ENCODE peak calls at places on chromosomes 7 and 10, in five cellular contexts. E is left ventricle myocardium inferior, Y is tibial nerve, F is left lung, Z is ovary. W is an unnamed sample.

GRCh38 chr10:8615118-8615517 is 560.6 kb downstream of the GATA3 start:
- DNase-seq in E (no peak), Y (no peak), F (no peak), Z (no peak), W (no peak)

GRCh38 chr7:45646996-45647411 is 72.8 kb downstream of the ADCY1 start:
- DNase-seq in Z (no peak), E (no peak), Y (no peak), F (no peak), W (no peak)

GRCh38 chr10:94080108-94080507 is 86.4 kb downstream of the PLCE1 start:
- DNase-seq in Y (no peak), E (no peak), F (no peak), Z (no peak), W (no peak)

GRCh38 chr7:35825984-35826383 is 25.1 kb downstream of the SEPTIN7 start:
- DNase-seq in Y (no peak), E (no peak), F (no peak), Z (no peak), W (no peak)

GRCh38 chr10:61157182-61157581 is 213.2 kb upstream of the RHOBTB1 start:
- DNase-seq in F (no peak), Z (no peak), Y (no peak), E (no peak), W (no peak)

GRCh38 chr7:77667459-77668090 is 28.7 kb upstream of the RSBN1L start:
- DNase-seq in Y (no peak), E (no peak), Z (no peak), F (no peak), W (no peak)

GRCh38 chr7:36795451-36796021 is 71.2 kb upstream of the AOAH start:
- DNase-seq in E (no peak), F (no peak), Z (no peak), Y (no peak), W (no peak)

GRCh38 chr10:114571316-114571999 is 86.6 kb downstream of the ABLIM1 start:
- DNase-seq in E (no peak), Z (no peak), F (no peak), Y (no peak), W (no peak)

GRCh38 chr10:71081912-71082311 is 130.5 kb upstream of the UNC5B start:
- DNase-seq in E (no peak), Y (no peak), F (no peak), Z (no peak), W (no peak)

GRCh38 chr7:94394399-94395140 is at the start of gene COL1A2:
- DNase-seq in Y (peak; percentile 66), E (peak; percentile 81), F (peak; percentile 84), Z (peak; percentile 83), W (peak; percentile 57)

GRCh38 chr7:13702261-13702660 is 287.2 kb downstream of the ETV1 start:
- DNase-seq in F (no peak), E (no peak), Z (no peak), Y (no peak), W (no peak)

GRCh38 chr7:66826649-66827048 is 86.1 kb downstream of the RABGEF1 start:
- DNase-seq in E (no peak), F (no peak), Z (no peak), Y (no peak), W (no peak)

GRCh38 chr10:93566435-93567276 is at the start of gene FFAR4:
- DNase-seq in Y (no peak), F (peak; percentile 61), E (peak; percentile 45), Z (no peak), W (peak; percentile 59)

GRCh38 chr10:44968101-44968886 is 8.7 kb downstream of the RASSF4 start:
- DNase-seq in Z (peak; percentile 45), F (peak; percentile 80), E (no peak), Y (no peak), W (no peak)

GRCh38 chr10:49300140-49300974 is 1.4 kb downstream of the C10orf71 start:
- DNase-seq in F (no peak), Z (no peak), Y (no peak), E (peak; percentile 66), W (no peak)

GRCh38 chr7:106119719-106120118 is 7.6 kb upstream of the SYPL1 start:
- DNase-seq in E (no peak), Z (no peak), Y (no peak), F (no peak), W (no peak)

GRCh38 chr10:50312464-50313437 is 61.4 kb upstream of the ASAH2 start:
- DNase-seq in E (no peak), F (no peak), Z (no peak), Y (no peak), W (no peak)

GRCh38 chr7:130420943-130421578 is 19.8 kb downstream of the CEP41 start:
- DNase-seq in Z (no peak), F (no peak), Y (no peak), E (no peak), W (no peak)
- H3K27ac ChIP-seq in Z (no peak overlapping the region), F (peak overlapping the region; percentile 33), Y (no peak overlapping the region), E (no peak overlapping the region), W (no peak overlapping the region)

GRCh38 chr10:84076047-84076388 is 63.3 kb upstream of the GHITM start:
- DNase-seq in E (no peak), Y (no peak), F (no peak), Z (peak; percentile 17), W (no peak)

GRCh38 chr10:84077728-84078127 is 61.6 kb upstream of the GHITM start:
- DNase-seq in Z (no peak), E (no peak), F (no peak), Y (no peak), W (no peak)

GRCh38 chr10:84078771-84079170 is 60.5 kb upstream of the GHITM start:
- DNase-seq in Z (no peak), F (no peak), E (no peak), Y (no peak), W (no peak)

GRCh38 chr10:84075226-84076046 is 63.9 kb upstream of the GHITM start:
- DNase-seq in E (no peak), Y (no peak), F (no peak), Z (no peak), W (no peak)

DNA sequence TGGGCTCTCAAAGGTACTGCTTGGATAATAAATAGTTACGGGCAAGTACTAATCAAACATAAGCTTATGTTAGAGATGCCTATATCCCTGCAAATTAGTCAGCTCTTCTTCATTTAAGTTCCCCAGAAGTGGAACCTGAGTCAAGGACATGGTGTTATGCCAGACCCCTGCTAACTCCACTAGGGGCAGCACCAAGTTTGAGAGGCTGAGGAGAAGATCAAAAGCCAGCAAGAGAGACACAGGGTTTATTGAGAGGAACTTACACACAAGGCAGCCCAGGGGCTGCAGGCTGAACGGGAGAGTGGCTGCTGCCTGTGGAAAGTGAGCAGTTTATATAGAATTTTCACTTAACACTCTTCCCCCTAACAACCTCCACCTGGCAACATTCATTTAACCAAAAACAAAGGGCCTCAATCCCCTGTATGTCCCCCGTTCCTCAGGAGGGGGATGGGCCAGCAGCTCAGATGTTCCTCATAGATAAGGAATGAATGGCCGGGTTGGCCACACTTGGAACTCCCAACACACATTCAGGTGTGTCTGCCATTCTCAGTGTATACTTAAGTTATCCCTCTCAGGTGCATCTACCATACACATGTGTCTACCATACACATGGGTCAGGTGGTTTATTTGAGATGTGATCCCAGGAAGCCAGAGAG is 62.6 kb upstream of the GHITM start:
- DNase-seq in Z (no peak), Y (no peak), F (no peak), E (no peak), W (no peak)
- TF ChIP-seq CTCF in Z (no peak), Y (no peak), F (no peak), E (peak; percentile 26), W (no peak)

DNA sequence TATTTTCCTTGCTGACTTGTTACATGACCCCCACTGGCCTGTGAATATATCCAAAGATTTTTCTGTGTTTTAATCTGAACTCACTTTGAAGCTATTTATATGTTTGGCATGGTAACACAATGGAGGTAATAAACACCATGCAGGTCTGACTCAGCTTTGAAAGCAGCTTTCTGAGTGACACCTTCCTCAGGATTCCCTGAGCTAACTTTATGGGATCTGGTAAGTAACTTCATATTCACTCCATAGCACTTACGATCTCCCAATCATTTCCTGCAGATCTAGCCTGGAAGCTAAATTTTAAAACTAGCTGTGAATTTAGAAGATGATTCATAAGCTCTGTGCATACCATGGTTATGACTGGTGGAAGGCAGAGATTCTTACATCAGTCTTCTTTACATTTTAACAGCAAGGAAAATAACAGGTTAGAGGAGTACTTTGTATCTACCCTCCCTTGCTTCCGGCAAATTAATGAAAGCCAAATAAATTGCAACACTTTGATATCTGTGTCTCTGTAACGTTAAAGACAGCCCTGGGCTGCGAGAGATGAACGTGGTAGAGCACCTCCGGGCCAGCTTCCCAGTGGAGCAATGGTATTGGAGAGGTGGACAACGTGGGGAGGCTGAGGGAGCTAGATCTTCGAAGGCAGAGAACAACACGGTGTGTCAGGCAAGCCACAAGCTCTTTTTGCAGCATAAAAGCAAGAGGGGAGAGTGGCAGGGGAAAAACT is 170.2 kb upstream of the KLF14 start:
- DNase-seq in E (no peak), Y (no peak), Z (no peak), F (no peak), W (no peak)
- H3K4me1 ChIP-seq in E (peaks cover 74% of the 10 kb centered on the region), Y (peaks cover 63% of the 10 kb centered on the region), Z (peaks cover 16% of the 10 kb centered on the region), F (peaks cover 89% of the 10 kb centered on the region), W (peaks cover 48% of the 10 kb centered on the region)

GRCh38 chr7:117194445-117194844 is 128.4 kb downstream of the WNT2 start:
- DNase-seq in Y (no peak), F (no peak), Z (no peak), E (no peak), W (no peak)
- H3K27ac ChIP-seq in Y (no peak overlapping the region), F (no peak overlapping the region), Z (no peak overlapping the region), E (no peak overlapping the region), W (no peak overlapping the region)

GRCh38 chr10:35576730-35577129 is 28.4 kb upstream of the GJD4 start:
- DNase-seq in F (no peak), E (no peak), Z (no peak), Y (no peak), W (no peak)

GRCh38 chr10:35573786-35574185 is 31.4 kb upstream of the GJD4 start:
- DNase-seq in E (no peak), Z (no peak), F (no peak), Y (no peak), W (no peak)

GRCh38 chr10:35575640-35576039 is 29.5 kb upstream of the GJD4 start:
- DNase-seq in Z (no peak), Y (no peak), F (no peak), E (no peak), W (no peak)

GRCh38 chr10:35572583-35572982 is 32.6 kb upstream of the GJD4 start:
- DNase-seq in Y (no peak), Z (no peak), F (no peak), E (no peak), W (no peak)

GRCh38 chr10:35574924-35575352 is 30.2 kb upstream of the GJD4 start:
- DNase-seq in Z (no peak), F (no peak), Y (no peak), E (no peak), W (no peak)
- TF ChIP-seq CTCF in Z (no peak), F (no peak), Y (no peak), E (no peak), W (no peak)

DNA sequence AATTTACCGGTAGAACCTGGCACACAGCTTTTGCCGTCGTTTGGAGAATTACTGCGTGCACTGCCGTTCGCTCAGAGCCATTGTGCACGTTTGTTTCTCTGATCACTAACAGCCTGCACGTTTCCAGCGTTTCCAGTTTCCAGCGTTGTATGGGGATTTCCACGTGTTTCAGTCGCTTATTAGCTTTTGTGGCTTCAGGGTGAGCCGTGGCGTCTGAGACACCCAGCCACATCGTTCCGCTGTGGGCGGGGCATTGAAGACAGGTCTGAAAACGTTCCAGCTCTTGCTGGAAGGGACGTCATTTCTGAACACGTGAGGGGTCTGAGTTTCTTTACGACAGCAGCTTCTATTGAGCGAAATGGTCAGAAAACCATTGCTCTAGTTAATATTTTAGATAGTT is 164.8 kb downstream of the DNAJB6 start:
- DNase-seq in Y (no peak), Z (no peak), E (no peak), F (no peak), W (no peak)
- H3K4me1 ChIP-seq in Y (no peaks in the 10 kb centered on the region), Z (no peaks in the 10 kb centered on the region), E (peaks cover 5% of the 10 kb centered on the region), F (no peaks in the 10 kb centered on the region), W (no peaks in the 10 kb centered on the region)

GRCh38 chr10:43111101-43111500 is 27.1 kb upstream of the CSGALNACT2 start:
- DNase-seq in F (no peak), Y (no peak), E (no peak), Z (no peak), W (no peak)
- H3K27ac ChIP-seq in F (no peak overlapping the region), Y (no peak overlapping the region), E (no peak overlapping the region), Z (no peak overlapping the region), W (no peak overlapping the region)

W was measured in pancreas.